ENCODE peak calls at places on chromosomes 7 and 10, in ten cellular contexts. One of them, this sample, is unnamed. For H3K4me1 and H3K36me3, the result is how much of the 10 kb centered on the place peaks cover.

GRCh38 chr10:19518109-19518508 is 298.1 kb upstream of the PLXDC2 start:
- DNase-seq in heart right ventricle: no peak
- DNase-seq in fibroblast of lung: no peak
- DNase-seq in pancreas: no peak
- DNase-seq in GM23338: no peak
- DNase-seq in prostate gland: no peak
- DNase-seq in ovary: no peak
- DNase-seq in stomach: no peak
- DNase-seq in MM.1S: no peak
- DNase-seq in right lobe of liver: no peak
- DNase-seq in this sample: no peak

GRCh38 chr10:127150136-127150535 is 46.3 kb downstream of the INSYN2A start:
- DNase-seq in pancreas: no peak
- DNase-seq in prostate gland: no peak
- DNase-seq in heart right ventricle: no peak
- DNase-seq in MM.1S: no peak
- DNase-seq in GM23338: peak
- DNase-seq in right lobe of liver: no peak
- DNase-seq in ovary: no peak
- DNase-seq in fibroblast of lung: peak
- DNase-seq in stomach: no peak
- DNase-seq in this sample: no peak

GRCh38 chr7:90857595-90857994 is 261.5 kb downstream of the CDK14 start:
- DNase-seq in ovary: no peak
- DNase-seq in stomach: no peak
- DNase-seq in MM.1S: no peak
- DNase-seq in fibroblast of lung: peak
- DNase-seq in heart right ventricle: peak
- DNase-seq in right lobe of liver: no peak
- DNase-seq in prostate gland: no peak
- DNase-seq in GM23338: no peak
- DNase-seq in pancreas: no peak
- DNase-seq in this sample: no peak

GRCh38 chr7:91396-92158 is 100.8 kb upstream of the FAM20C start:
- DNase-seq in heart right ventricle: no peak
- DNase-seq in GM23338: no peak
- DNase-seq in fibroblast of lung: no peak
- DNase-seq in pancreas: no peak
- DNase-seq in prostate gland: no peak
- DNase-seq in right lobe of liver: no peak
- DNase-seq in MM.1S: no peak
- DNase-seq in stomach: no peak
- DNase-seq in ovary: no peak
- DNase-seq in this sample: no peak

GRCh38 chr7:138980575-138981285 is 459 bp downstream of the KIAA1549 start:
- DNase-seq in heart right ventricle: no peak
- DNase-seq in GM23338: peak
- DNase-seq in prostate gland: no peak
- DNase-seq in MM.1S: peak
- DNase-seq in stomach: no peak
- DNase-seq in right lobe of liver: no peak
- DNase-seq in fibroblast of lung: no peak
- DNase-seq in ovary: peak
- DNase-seq in pancreas: no peak
- DNase-seq in this sample: no peak

GRCh38 chr7:88759956-88760515 is 536 bp downstream of the ZNF804B start:
- DNase-seq in pancreas: no peak
- DNase-seq in heart right ventricle: no peak
- DNase-seq in MM.1S: no peak
- DNase-seq in prostate gland: no peak
- DNase-seq in ovary: no peak
- DNase-seq in stomach: no peak
- DNase-seq in right lobe of liver: no peak
- DNase-seq in fibroblast of lung: no peak
- DNase-seq in GM23338: peak
- DNase-seq in this sample: no peak

GRCh38 chr7:107079212-107079940 is 34.9 kb downstream of the PRKAR2B start:
- DNase-seq in heart right ventricle: no peak
- DNase-seq in ovary: no peak
- DNase-seq in prostate gland: no peak
- DNase-seq in right lobe of liver: no peak
- DNase-seq in fibroblast of lung: no peak
- DNase-seq in GM23338: no peak
- DNase-seq in stomach: no peak
- DNase-seq in MM.1S: no peak
- DNase-seq in pancreas: no peak
- DNase-seq in this sample: no peak

GRCh38 chr10:112307631-112308502 is 24.7 kb downstream of the TECTB start:
- DNase-seq in heart right ventricle: no peak
- DNase-seq in stomach: peak
- DNase-seq in ovary: no peak
- DNase-seq in prostate gland: no peak
- DNase-seq in MM.1S: peak
- DNase-seq in GM23338: peak
- DNase-seq in right lobe of liver: peak
- DNase-seq in fibroblast of lung: peak
- DNase-seq in pancreas: peak
- DNase-seq in this sample: peak

GRCh38 chr7:156516791-156517378 is 123.7 kb upstream of the RNF32 start:
- DNase-seq in right lobe of liver: no peak
- DNase-seq in ovary: no peak
- DNase-seq in GM23338: no peak
- DNase-seq in pancreas: no peak
- DNase-seq in stomach: no peak
- DNase-seq in fibroblast of lung: no peak
- DNase-seq in MM.1S: no peak
- DNase-seq in heart right ventricle: no peak
- DNase-seq in prostate gland: no peak
- DNase-seq in this sample: no peak

GRCh38 chr7:129612112-129613015 is 844 bp downstream of the NRF1 start:
- DNase-seq in pancreas: peak
- DNase-seq in right lobe of liver: peak
- DNase-seq in GM23338: peak
- DNase-seq in MM.1S: peak
- DNase-seq in heart right ventricle: peak
- DNase-seq in prostate gland: peak
- DNase-seq in ovary: peak
- DNase-seq in fibroblast of lung: peak
- DNase-seq in stomach: peak
- DNase-seq in this sample: peak

GRCh38 chr7:27172388-27172774 is 1.7 kb downstream of the HOXA10 start:
- DNase-seq in ovary: no peak
- DNase-seq in stomach: no peak
- DNase-seq in heart right ventricle: no peak
- DNase-seq in pancreas: peak
- DNase-seq in GM23338: no peak
- DNase-seq in prostate gland: no peak
- DNase-seq in right lobe of liver: no peak
- DNase-seq in MM.1S: no peak
- DNase-seq in fibroblast of lung: no peak
- DNase-seq in this sample: peak

GRCh38 chr7:158325530-158326381 is 261.9 kb downstream of the PTPRN2 start:
- DNase-seq in heart right ventricle: no peak
- DNase-seq in pancreas: no peak
- DNase-seq in ovary: no peak
- DNase-seq in fibroblast of lung: no peak
- DNase-seq in right lobe of liver: no peak
- DNase-seq in stomach: peak
- DNase-seq in GM23338: peak
- DNase-seq in MM.1S: peak
- DNase-seq in prostate gland: peak
- DNase-seq in this sample: no peak

GRCh38 chr10:95276367-95277200 is 14.2 kb downstream of the PDLIM1 start:
- DNase-seq in MM.1S: no peak
- DNase-seq in right lobe of liver: no peak
- DNase-seq in stomach: no peak
- DNase-seq in ovary: no peak
- DNase-seq in fibroblast of lung: no peak
- DNase-seq in prostate gland: no peak
- DNase-seq in GM23338: no peak
- DNase-seq in pancreas: no peak
- DNase-seq in heart right ventricle: no peak
- DNase-seq in this sample: peak

GRCh38 chr7:75951506-75951905 is 36.6 kb downstream of the POR start:
- DNase-seq in pancreas: no peak
- DNase-seq in GM23338: no peak
- DNase-seq in heart right ventricle: no peak
- DNase-seq in ovary: no peak
- DNase-seq in fibroblast of lung: peak
- DNase-seq in prostate gland: no peak
- DNase-seq in right lobe of liver: no peak
- DNase-seq in MM.1S: no peak
- DNase-seq in stomach: no peak
- DNase-seq in this sample: no peak

GRCh38 chr10:43226441-43226840 is 40.4 kb downstream of the RASGEF1A start:
- DNase-seq in prostate gland: no peak
- DNase-seq in MM.1S: no peak
- DNase-seq in fibroblast of lung: no peak
- DNase-seq in GM23338: no peak
- DNase-seq in pancreas: no peak
- DNase-seq in right lobe of liver: peak
- DNase-seq in ovary: peak
- DNase-seq in heart right ventricle: no peak
- DNase-seq in stomach: no peak
- DNase-seq in this sample: peak
- H3K4me1 ChIP-seq in prostate gland: under half
- H3K4me1 ChIP-seq in MM.1S: under half
- H3K4me1 ChIP-seq in fibroblast of lung: under half
- H3K4me1 ChIP-seq in GM23338: under half
- H3K4me1 ChIP-seq in pancreas: under half
- H3K4me1 ChIP-seq in right lobe of liver: under half
- H3K4me1 ChIP-seq in ovary: under half
- H3K4me1 ChIP-seq in heart right ventricle: under half
- H3K4me1 ChIP-seq in stomach: under half
- H3K4me1 ChIP-seq in this sample: under half

DNA sequence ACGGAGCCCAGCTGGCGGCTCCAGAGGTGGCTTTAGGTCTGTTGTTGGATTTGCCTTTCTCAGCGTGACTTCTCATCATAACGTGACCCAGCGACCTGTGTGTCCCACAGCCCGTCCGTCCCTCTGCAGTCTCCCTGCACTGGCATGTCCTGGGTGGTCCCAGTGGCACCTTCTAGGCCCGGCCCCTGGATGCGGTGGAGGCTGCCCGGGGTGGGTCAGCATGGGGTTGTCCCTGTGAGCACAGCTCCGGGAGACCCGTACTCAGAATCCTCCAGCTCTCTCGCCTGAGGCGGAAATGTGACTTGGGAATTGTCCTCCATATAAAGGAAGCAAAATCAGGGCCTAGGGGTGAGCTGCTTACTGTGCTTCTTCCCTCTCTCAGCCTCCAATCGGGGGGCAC is 25.6 kb upstream of the AP5Z1 start:
- DNase-seq in ovary: no peak
- DNase-seq in right lobe of liver: no peak
- DNase-seq in MM.1S: no peak
- DNase-seq in stomach: no peak
- DNase-seq in GM23338: no peak
- DNase-seq in prostate gland: no peak
- DNase-seq in pancreas: no peak
- DNase-seq in heart right ventricle: no peak
- DNase-seq in fibroblast of lung: no peak
- DNase-seq in this sample: peak
- H3K36me3 ChIP-seq in ovary: under half
- H3K36me3 ChIP-seq in right lobe of liver: under half
- H3K36me3 ChIP-seq in MM.1S: under half
- H3K36me3 ChIP-seq in stomach: under half
- H3K36me3 ChIP-seq in GM23338: under half
- H3K36me3 ChIP-seq in prostate gland: under half
- H3K36me3 ChIP-seq in pancreas: under half
- H3K36me3 ChIP-seq in heart right ventricle: under half
- H3K36me3 ChIP-seq in fibroblast of lung: under half
- H3K36me3 ChIP-seq in this sample: under half

DNA sequence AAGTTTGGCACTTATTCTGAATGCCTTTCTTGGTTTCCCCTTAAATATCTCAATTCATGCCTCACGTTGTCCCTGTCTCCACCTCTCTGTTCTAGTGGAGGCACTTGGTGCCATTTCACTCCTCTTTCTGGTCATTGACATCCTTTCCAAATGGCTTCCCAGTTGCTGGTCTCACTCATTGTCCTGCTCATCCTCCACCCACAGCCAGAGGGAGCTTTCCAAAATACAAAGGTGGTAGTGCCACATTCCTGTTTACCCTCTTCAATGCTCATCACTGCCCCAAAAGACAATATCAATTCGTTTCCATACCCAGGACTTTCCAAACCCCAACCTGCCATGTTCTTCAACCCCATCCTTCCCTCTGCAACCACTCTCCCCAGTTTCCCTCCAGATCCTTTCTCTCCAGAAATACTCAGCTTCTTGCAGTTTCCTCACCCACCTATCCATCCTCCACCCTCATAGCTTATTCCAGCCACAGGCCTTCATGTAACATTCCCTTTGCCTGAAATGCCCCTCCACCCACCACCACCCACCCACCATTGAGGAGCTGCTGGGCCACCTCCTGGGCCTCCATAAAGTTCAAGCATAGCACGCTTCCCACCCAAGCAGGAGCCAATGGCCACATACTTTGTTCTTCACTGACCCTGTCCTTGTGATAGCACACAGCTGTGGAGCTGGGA is 63.1 kb upstream of the ADRB1 start:
- DNase-seq in prostate gland: no peak
- DNase-seq in heart right ventricle: no peak
- DNase-seq in GM23338: peak
- DNase-seq in stomach: no peak
- DNase-seq in pancreas: no peak
- DNase-seq in MM.1S: no peak
- DNase-seq in ovary: no peak
- DNase-seq in fibroblast of lung: no peak
- DNase-seq in right lobe of liver: peak
- DNase-seq in this sample: no peak
- TF ChIP-seq CTCF in prostate gland: no peak
- TF ChIP-seq CTCF in heart right ventricle: no peak
- TF ChIP-seq CTCF in GM23338: peak
- TF ChIP-seq CTCF in stomach: no peak
- TF ChIP-seq CTCF in pancreas: no peak
- TF ChIP-seq CTCF in MM.1S: peak
- TF ChIP-seq CTCF in ovary: no peak
- TF ChIP-seq CTCF in fibroblast of lung: no peak
- TF ChIP-seq CTCF in right lobe of liver: peak
- TF ChIP-seq CTCF in this sample: no peak

DNA sequence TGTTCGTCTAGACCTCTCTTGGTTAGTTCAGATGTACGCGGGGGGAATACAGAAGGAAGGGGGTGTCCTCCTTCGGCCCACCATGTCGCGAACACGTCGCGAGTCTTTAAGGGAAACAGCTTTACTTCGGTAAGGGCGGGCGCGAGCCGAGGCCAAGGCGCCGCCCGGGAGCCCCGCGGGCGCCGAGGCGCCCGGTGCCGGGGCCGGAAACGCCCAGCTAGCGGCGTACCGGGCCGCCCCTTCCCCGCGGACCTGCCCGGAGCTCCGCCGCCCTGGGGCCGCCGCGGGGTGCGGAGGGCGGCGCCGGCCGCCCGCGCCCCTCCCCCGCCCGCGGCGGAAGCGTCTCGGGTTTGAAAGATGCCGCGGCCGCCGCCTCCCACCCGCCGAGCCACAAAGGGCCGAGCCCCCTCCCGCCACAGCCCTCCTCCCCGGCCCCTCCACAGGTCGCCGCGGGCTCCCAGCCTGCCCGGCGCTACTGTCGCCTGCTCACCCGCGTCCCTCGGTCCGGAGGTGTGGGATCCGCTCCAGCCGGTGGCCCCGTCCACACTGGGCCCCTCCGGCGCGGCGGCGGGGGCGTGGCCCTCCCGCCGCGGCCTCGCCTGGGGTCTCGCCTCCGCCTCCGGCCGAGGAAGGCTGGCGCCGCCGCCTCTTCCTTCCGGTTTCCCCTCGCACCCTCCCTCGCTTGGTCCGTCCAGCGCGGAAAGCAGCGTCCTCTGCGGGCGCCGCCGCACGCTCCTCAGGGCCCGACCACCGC is at the start of gene KBTBD2:
- DNase-seq in prostate gland: peak
- DNase-seq in stomach: peak
- DNase-seq in fibroblast of lung: peak
- DNase-seq in ovary: peak
- DNase-seq in MM.1S: peak
- DNase-seq in pancreas: peak
- DNase-seq in GM23338: peak
- DNase-seq in right lobe of liver: peak
- DNase-seq in heart right ventricle: peak
- DNase-seq in this sample: peak
- H3K4me1 ChIP-seq in prostate gland: under half
- H3K4me1 ChIP-seq in stomach: half or more
- H3K4me1 ChIP-seq in fibroblast of lung: under half
- H3K4me1 ChIP-seq in ovary: under half
- H3K4me1 ChIP-seq in MM.1S: under half
- H3K4me1 ChIP-seq in pancreas: under half
- H3K4me1 ChIP-seq in GM23338: under half
- H3K4me1 ChIP-seq in right lobe of liver: under half
- H3K4me1 ChIP-seq in heart right ventricle: half or more
- H3K4me1 ChIP-seq in this sample: under half